ENCODE peak calls at places on chromosomes 11 and 22, in four cellular contexts. C, A, M and S are unnamed samples.
A peak's percentile ranks its signal among the peaks of the same experiment; 100 is the strongest.

GRCh38 chr22:36439481-36440271 is 41.8 kb downstream of the TXN2 start:
- DNase-seq in C (peak; percentile 78), A (no peak), M (no peak), S (no peak)

GRCh38 chr11:47857485-47858168 is 9.5 kb upstream of the NUP160 start:
- DNase-seq in C (no peak), A (no peak), M (peak; percentile 92), S (no peak)

GRCh38 chr22:37010976-37011375 is 8.3 kb downstream of the TST start:
- DNase-seq in C (no peak), A (no peak), M (no peak), S (no peak)

GRCh38 chr22:27386186-27386585 is 415.4 kb downstream of the MN1 start:
- DNase-seq in C (peak; percentile 44), A (no peak), M (no peak), S (peak; percentile 15)

GRCh38 chr11:17699157-17700114 is 19.9 kb upstream of the MYOD1 start:
- DNase-seq in C (no peak), A (no peak), M (no peak), S (no peak)

GRCh38 chr22:18994780-18995711 is 59.0 kb upstream of the PRODH start:
- DNase-seq in C (peak; percentile 38), A (peak; percentile 37), M (no peak), S (no peak)

GRCh38 chr22:36415415-36416168 is 27.8 kb upstream of the MYH9 start:
- DNase-seq in C (no peak), A (peak; percentile 41), M (no peak), S (no peak)

GRCh38 chr11:125226701-125227100 is 62.1 kb downstream of the PKNOX2 start:
- DNase-seq in C (no peak), A (no peak), M (no peak), S (no peak)

GRCh38 chr11:23679041-23679440 is 817.8 kb upstream of the LUZP2 start:
- DNase-seq in C (no peak), A (no peak), M (no peak), S (no peak)

GRCh38 chr22:42930810-42931420 is 73.8 kb upstream of the ARFGAP3 start:
- DNase-seq in C (peak; percentile 47), A (no peak), M (no peak), S (no peak)

GRCh38 chr22:38718414-38718813 is 12.7 kb downstream of the GTPBP1 start:
- DNase-seq in C (peak; percentile 91), A (peak; percentile 78), M (no peak), S (no peak)

GRCh38 chr11:134024420-134025085 is 44.3 kb upstream of the JAM3 start:
- DNase-seq in C (no peak), A (no peak), M (peak; percentile 50), S (no peak)

GRCh38 chr11:23314162-23314561 is 453.9 kb upstream of the CCDC179 start:
- DNase-seq in C (no peak), A (no peak), M (no peak), S (no peak)

GRCh38 chr11:128054323-128054910 is 532.9 kb downstream of the ETS1 start:
- DNase-seq in C (no peak), A (no peak), M (no peak), S (no peak)

GRCh38 chr11:120883404-120884135 is 140.3 kb upstream of the TBCEL start:
- DNase-seq in C (no peak), A (no peak), M (no peak), S (peak; percentile 41)

GRCh38 chr11:134862796-134863195 is 450.8 kb upstream of the B3GAT1 start:
- DNase-seq in C (no peak), A (no peak), M (no peak), S (no peak)

GRCh38 chr11:61694971-61695706 is 14.9 kb downstream of the DAGLA start:
- DNase-seq in C (peak; percentile 64), A (peak; percentile 75), M (no peak), S (peak; percentile 70)

GRCh38 chr22:23452231-23453010 is 127.7 kb downstream of the IGLL1 start:
- DNase-seq in C (no peak), A (no peak), M (no peak), S (no peak)

GRCh38 chr11:7573558-7574296 is 59.9 kb downstream of the PPFIBP2 start:
- DNase-seq in C (peak; percentile 56), A (peak; percentile 67), M (no peak), S (peak; percentile 57)

GRCh38 chr11:62266558-62266957 is 3.4 kb upstream of the SCGB2A2 start:
- DNase-seq in C (no peak), A (no peak), M (no peak), S (no peak)

GRCh38 chr22:30296324-30296723 is 7.0 kb upstream of the CASTOR1 start:
- DNase-seq in C (no peak), A (no peak), M (no peak), S (no peak)

GRCh38 chr11:122656073-122656630 is 630 bp downstream of the UBASH3B start:
- DNase-seq in C (peak; percentile 35), A (peak; percentile 69), M (peak; percentile 49), S (peak; percentile 54)

GRCh38 chr11:95816037-95816436 is 25.7 kb downstream of the CEP57 start:
- DNase-seq in C (no peak), A (no peak), M (no peak), S (no peak)

GRCh38 chr11:117096140-117096972 is 1.9 kb downstream of the SIK3 start:
- DNase-seq in C (no peak), A (peak; percentile 57), M (peak; percentile 42), S (peak; percentile 70)

GRCh38 chr22:37735054-37735453 is 38.2 kb downstream of the TRIOBP start:
- DNase-seq in C (peak; percentile 64), A (peak; percentile 76), M (no peak), S (peak; percentile 77)

GRCh38 chr11:107565219-107565937 is at the start of gene ALKBH8:
- DNase-seq in C (peak; percentile 61), A (peak; percentile 87), M (peak; percentile 97), S (peak; percentile 74)

GRCh38 chr11:93199616-93200015 is 1.8 kb upstream of the SLC36A4 start:
- DNase-seq in C (no peak), A (no peak), M (no peak), S (no peak)

GRCh38 chr11:131951146-131951545 is 580.7 kb downstream of the NTM start:
- DNase-seq in C (no peak), A (no peak), M (no peak), S (no peak)

GRCh38 chr11:102237096-102237735 is 80.1 kb upstream of the BIRC3 start:
- DNase-seq in C (no peak), A (peak; percentile 30), M (no peak), S (no peak)

GRCh38 chr11:1701041-1701807 is 4.2 kb downstream of the KRTAP5-6 start:
- DNase-seq in C (no peak), A (no peak), M (no peak), S (no peak)

GRCh38 chr22:23401111-23401909 is 178.8 kb downstream of the IGLL1 start:
- DNase-seq in C (peak; percentile 49), A (no peak), M (no peak), S (no peak)

GRCh38 chr11:91768783-91769182 is 455.8 kb upstream of the FAT3 start:
- DNase-seq in C (no peak), A (no peak), M (no peak), S (no peak)

GRCh38 chr22:46491936-46492335 is 45.5 kb downstream of the CELSR1 start:
- DNase-seq in C (no peak), A (no peak), M (no peak), S (no peak)

GRCh38 chr11:69744435-69744834 is 30.7 kb downstream of the FGF4 start:
- DNase-seq in C (peak; percentile 71), A (peak; percentile 55), M (no peak), S (peak; percentile 64)

GRCh38 chr11:69122642-69123431 is 32.9 kb upstream of the SMIM38 start:
- DNase-seq in C (peak; percentile 100), A (peak; percentile 92), M (no peak), S (peak; percentile 96)

DNA sequence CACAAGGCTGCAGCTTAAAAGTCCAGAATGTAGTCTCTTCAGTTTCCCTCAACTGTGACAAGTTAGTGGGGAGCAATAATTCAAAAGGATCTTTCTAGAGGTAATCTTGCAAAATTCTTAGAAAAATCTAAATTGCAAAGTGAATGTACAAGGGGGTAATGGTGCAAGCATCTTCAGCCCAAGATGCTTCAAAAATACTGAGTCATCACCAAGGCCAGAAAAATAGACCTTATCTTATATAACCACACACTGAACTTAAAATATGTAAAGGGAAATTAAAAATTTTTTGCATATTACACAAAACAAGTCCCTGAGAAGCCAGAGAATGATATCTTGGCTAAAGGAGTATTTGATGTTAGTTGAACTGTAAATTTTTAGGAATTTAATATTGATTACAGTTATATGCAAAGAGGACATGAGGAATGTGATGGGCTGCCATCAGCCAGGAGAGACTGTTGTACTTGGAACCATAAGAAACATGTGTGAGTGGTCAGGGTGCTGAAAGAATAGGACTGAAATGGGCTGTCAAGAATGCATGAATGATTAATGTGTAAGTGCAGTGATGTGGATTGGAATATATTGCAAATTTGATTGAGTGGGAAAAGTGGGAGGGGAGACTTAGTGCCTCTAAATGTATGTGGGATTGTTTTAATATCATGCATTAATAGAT is 85.7 kb upstream of the LIN7C start:
- DNase-seq in C (no peak), A (no peak), M (no peak), S (no peak)
- H2AFZ ChIP-seq in C (no peak overlapping the region), A (no peak overlapping the region), M (no peak overlapping the region), S (no peak overlapping the region)

DNA sequence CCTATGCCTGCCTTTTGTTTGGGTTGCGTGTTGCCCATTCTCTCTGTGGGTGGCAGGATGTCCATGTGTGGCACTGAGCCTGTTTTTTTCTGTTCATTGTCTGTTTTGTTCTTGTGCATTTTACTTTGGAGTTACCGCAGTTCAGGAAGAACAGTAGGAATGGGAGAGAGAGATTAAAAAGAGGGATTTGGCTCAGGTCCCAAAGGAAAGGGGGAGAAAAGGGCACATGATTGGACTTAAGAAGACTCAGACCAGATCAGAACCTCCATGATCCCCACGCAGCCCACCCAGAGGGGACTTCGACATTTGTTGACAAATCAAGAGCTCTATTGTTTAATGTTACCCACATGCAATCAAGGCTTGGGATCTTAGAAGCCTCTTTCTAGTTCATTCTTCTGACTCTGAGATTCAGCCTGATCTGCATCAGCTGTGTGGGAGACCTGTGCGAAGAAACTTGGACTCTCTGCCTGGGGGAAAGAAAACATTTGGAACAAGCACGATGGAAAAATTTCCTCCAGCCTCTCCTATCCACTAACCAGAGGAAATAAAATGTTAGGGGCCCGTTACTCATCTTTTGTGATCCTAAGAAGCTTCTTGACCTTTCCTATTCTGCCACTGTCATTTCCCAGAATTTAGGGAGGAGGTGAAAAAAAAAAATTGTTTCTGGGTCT is 119.2 kb downstream of the SPON1 start:
- DNase-seq in C (no peak), A (no peak), M (no peak), S (no peak)
- H3K4me1 ChIP-seq in C (no peaks in the 10 kb centered on the region), A (no peaks in the 10 kb centered on the region), M (no peaks in the 10 kb centered on the region), S (no peaks in the 10 kb centered on the region)

GRCh38 chr11:31882951-31883392 is 71.8 kb upstream of the PAX6 start:
- DNase-seq in C (peak; percentile 90), A (peak; percentile 35), M (no peak), S (peak; percentile 36)
- H2AFZ ChIP-seq in C (peak overlapping the region; percentile 40), A (peak overlapping the region; percentile 86), M (no peak overlapping the region), S (no peak overlapping the region)

GRCh38 chr11:66643745-66644437 is 5.4 kb downstream of the RBM4 start:
- DNase-seq in C (no peak), A (no peak), M (no peak), S (no peak)
- H3K4me1 ChIP-seq in C (peaks cover 34% of the 10 kb centered on the region), A (peaks cover 36% of the 10 kb centered on the region), M (peaks cover 42% of the 10 kb centered on the region), S (peaks cover 3% of the 10 kb centered on the region)

GRCh38 chr11:130522284-130522961 is 74.0 kb downstream of the ADAMTS15 start:
- DNase-seq in C (peak; percentile 59), A (peak; percentile 65), M (no peak), S (peak; percentile 92)
- H2AFZ ChIP-seq in C (peak overlapping the region; percentile 42), A (peak overlapping the region; percentile 78), M (no peak overlapping the region), S (no peak overlapping the region)

GRCh38 chr22:28792491-28793383 is 7.6 kb downstream of the XBP1 start:
- DNase-seq in C (no peak), A (peak; percentile 23), M (no peak), S (no peak)
- H3K4me1 ChIP-seq in C (peaks cover 12% of the 10 kb centered on the region), A (no peaks in the 10 kb centered on the region), M (peaks cover 38% of the 10 kb centered on the region), S (no peaks in the 10 kb centered on the region)